ENCODE peak calls at places on chromosomes 1 and 21, in six cellular contexts. One of them, this sample, is unnamed.

GRCh38 chr1:84605157-84605556 is 30.9 kb upstream of the CTBS start:
- DNase-seq in HepG2: no peak
- DNase-seq in GM12891: no peak
- DNase-seq in K562: no peak
- DNase-seq in H1: no peak
- DNase-seq in GM12878: no peak
- DNase-seq in this sample: no peak

GRCh38 chr1:17295292-17295691 is 12.7 kb upstream of the PADI4 start:
- DNase-seq in H1: no peak
- DNase-seq in GM12878: no peak
- DNase-seq in HepG2: no peak
- DNase-seq in K562: no peak
- DNase-seq in GM12891: no peak
- DNase-seq in this sample: no peak

GRCh38 chr1:227746676-227747075 is 11.4 kb downstream of the SNAP47 start:
- DNase-seq in HepG2: no peak
- DNase-seq in GM12878: no peak
- DNase-seq in GM12891: no peak
- DNase-seq in H1: no peak
- DNase-seq in K562: no peak
- DNase-seq in this sample: no peak

GRCh38 chr1:235999259-235999925 is 65.5 kb downstream of the NID1 start:
- DNase-seq in H1: no peak
- DNase-seq in K562: peak
- DNase-seq in GM12891: peak
- DNase-seq in GM12878: peak
- DNase-seq in HepG2: no peak
- DNase-seq in this sample: peak

GRCh38 chr1:59752556-59753412 is 62.0 kb upstream of the HOOK1 start:
- DNase-seq in GM12878: peak
- DNase-seq in HepG2: no peak
- DNase-seq in H1: no peak
- DNase-seq in K562: no peak
- DNase-seq in GM12891: no peak
- DNase-seq in this sample: no peak

GRCh38 chr1:162380061-162380846 is 1.3 kb upstream of the C1orf226 start:
- DNase-seq in H1: no peak
- DNase-seq in GM12878: no peak
- DNase-seq in HepG2: no peak
- DNase-seq in GM12891: no peak
- DNase-seq in K562: peak
- DNase-seq in this sample: no peak

GRCh38 chr1:91120915-91121314 is 99.1 kb upstream of the ZNF644 start:
- DNase-seq in HepG2: no peak
- DNase-seq in GM12891: no peak
- DNase-seq in H1: peak
- DNase-seq in GM12878: no peak
- DNase-seq in K562: no peak
- DNase-seq in this sample: no peak

GRCh38 chr21:36034211-36034913 is 26.0 kb downstream of the SETD4 start:
- DNase-seq in H1: no peak
- DNase-seq in GM12878: no peak
- DNase-seq in HepG2: no peak
- DNase-seq in K562: no peak
- DNase-seq in GM12891: no peak
- DNase-seq in this sample: no peak

GRCh38 chr1:94236630-94237290 is 624 bp downstream of the ARHGAP29 start:
- DNase-seq in GM12891: no peak
- DNase-seq in H1: no peak
- DNase-seq in K562: no peak
- DNase-seq in HepG2: no peak
- DNase-seq in GM12878: no peak
- DNase-seq in this sample: no peak

GRCh38 chr1:205849619-205850355 is at the start of gene PM20D1:
- DNase-seq in K562: peak
- DNase-seq in H1: peak
- DNase-seq in HepG2: no peak
- DNase-seq in GM12878: no peak
- DNase-seq in GM12891: peak
- DNase-seq in this sample: no peak

GRCh38 chr21:26041441-26042180 is 129.0 kb downstream of the APP start:
- DNase-seq in H1: no peak
- DNase-seq in GM12891: no peak
- DNase-seq in K562: no peak
- DNase-seq in GM12878: no peak
- DNase-seq in HepG2: no peak
- DNase-seq in this sample: no peak

GRCh38 chr1:172699111-172699510 is 40.2 kb downstream of the FASLG start:
- DNase-seq in K562: no peak
- DNase-seq in GM12891: no peak
- DNase-seq in HepG2: no peak
- DNase-seq in GM12878: peak
- DNase-seq in H1: no peak
- DNase-seq in this sample: no peak

GRCh38 chr1:21261551-21262281 is 28.5 kb downstream of the ECE1 start:
- DNase-seq in H1: no peak
- DNase-seq in K562: peak
- DNase-seq in GM12878: no peak
- DNase-seq in HepG2: no peak
- DNase-seq in GM12891: no peak
- DNase-seq in this sample: no peak

GRCh38 chr21:46122241-46122671 is 24.3 kb downstream of the COL6A2 start:
- DNase-seq in H1: no peak
- DNase-seq in HepG2: no peak
- DNase-seq in GM12891: peak
- DNase-seq in K562: no peak
- DNase-seq in GM12878: no peak
- DNase-seq in this sample: no peak

GRCh38 chr1:6148497-6149241 is 31.5 kb downstream of the CHD5 start:
- DNase-seq in GM12878: no peak
- DNase-seq in HepG2: no peak
- DNase-seq in H1: peak
- DNase-seq in GM12891: peak
- DNase-seq in K562: peak
- DNase-seq in this sample: peak

GRCh38 chr1:151832318-151832984 is 849 bp upstream of the RORC start:
- DNase-seq in GM12891: no peak
- DNase-seq in GM12878: no peak
- DNase-seq in H1: no peak
- DNase-seq in HepG2: peak
- DNase-seq in K562: no peak
- DNase-seq in this sample: no peak

GRCh38 chr1:151833172-151833571 is 1.6 kb upstream of the RORC start:
- DNase-seq in H1: no peak
- DNase-seq in GM12891: no peak
- DNase-seq in HepG2: no peak
- DNase-seq in GM12878: no peak
- DNase-seq in K562: no peak
- DNase-seq in this sample: no peak

GRCh38 chr1:151830055-151830454 is 1.5 kb downstream of the RORC start:
- DNase-seq in H1: no peak
- DNase-seq in GM12891: no peak
- DNase-seq in GM12878: no peak
- DNase-seq in K562: no peak
- DNase-seq in HepG2: no peak
- DNase-seq in this sample: no peak

GRCh38 chr1:151831256-151831591 is 378 bp downstream of the RORC start:
- DNase-seq in GM12878: no peak
- DNase-seq in GM12891: no peak
- DNase-seq in HepG2: no peak
- DNase-seq in H1: no peak
- DNase-seq in K562: no peak
- DNase-seq in this sample: no peak

GRCh38 chr1:151831605-151832004 is at the start of gene RORC:
- DNase-seq in GM12878: no peak
- DNase-seq in GM12891: no peak
- DNase-seq in K562: no peak
- DNase-seq in H1: no peak
- DNase-seq in HepG2: peak
- DNase-seq in this sample: no peak
- TF ChIP-seq POLR2A in GM12878: no peak
- TF ChIP-seq POLR2A in GM12891: no peak
- TF ChIP-seq POLR2A in K562: no peak
- TF ChIP-seq POLR2A in H1: no peak
- TF ChIP-seq POLR2A in HepG2: no peak
- TF ChIP-seq POLR2A in this sample: no peak

GRCh38 chr1:76075877-76076276 is 1.3 kb downstream of the ST6GALNAC3 start:
- DNase-seq in GM12878: no peak
- DNase-seq in GM12891: no peak
- DNase-seq in K562: no peak
- DNase-seq in H1: no peak
- DNase-seq in HepG2: no peak
- DNase-seq in this sample: no peak
- TF ChIP-seq TAF1 in GM12878: no peak
- TF ChIP-seq TAF1 in GM12891: no peak
- TF ChIP-seq TAF1 in K562: no peak
- TF ChIP-seq TAF1 in H1: no peak
- TF ChIP-seq TAF1 in HepG2: no peak
- TF ChIP-seq TAF1 in this sample: no peak

DNA sequence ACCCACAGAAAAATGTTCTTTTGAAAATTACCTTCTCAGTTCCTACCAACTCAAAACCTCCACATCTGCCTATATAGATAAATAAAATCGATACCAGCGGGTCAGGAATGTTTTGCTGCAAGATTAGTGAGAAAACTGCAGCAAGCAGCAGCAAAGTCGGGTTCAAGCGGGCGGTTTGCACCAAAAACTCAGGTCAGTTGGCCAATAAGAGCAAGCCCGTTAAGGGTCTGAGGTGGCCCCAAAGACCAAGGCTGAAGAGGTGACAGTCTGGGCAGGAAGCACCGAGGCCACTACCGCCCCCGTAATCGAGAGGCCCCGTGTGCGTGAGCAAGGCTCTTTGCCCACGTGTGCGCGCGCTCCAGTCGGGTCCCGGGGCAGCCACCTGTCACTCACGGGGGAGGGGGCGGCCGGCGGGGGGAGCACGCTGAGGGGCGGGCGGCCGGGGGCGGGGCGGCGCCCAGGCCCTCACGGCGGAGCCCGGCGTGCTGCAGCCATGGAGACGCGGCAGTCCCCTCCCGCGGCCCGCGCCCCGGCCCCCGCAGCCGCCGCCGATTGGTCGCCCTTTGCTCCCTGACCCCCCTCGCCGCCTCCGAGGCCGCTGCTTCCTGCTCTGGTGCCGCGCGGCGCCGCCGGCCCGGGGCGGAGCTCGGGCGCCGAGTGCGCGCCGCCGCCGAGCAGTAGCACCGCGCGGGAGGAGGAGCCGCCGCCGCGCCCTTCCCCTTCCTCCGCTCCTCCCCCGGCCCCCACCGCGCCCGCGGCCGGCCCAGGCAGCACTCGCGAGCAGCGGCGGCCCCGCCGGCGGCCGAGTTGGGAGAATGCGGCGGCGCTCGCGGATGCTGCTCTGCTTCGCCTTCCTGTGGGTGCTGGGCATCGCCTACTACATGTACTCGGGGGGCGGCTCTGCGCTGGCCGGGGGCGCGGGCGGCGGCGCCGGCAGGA is at the start of gene GALNT2:
- DNase-seq in K562: peak
- DNase-seq in H1: peak
- DNase-seq in HepG2: peak
- DNase-seq in GM12891: peak
- DNase-seq in GM12878: peak
- DNase-seq in this sample: peak
- TF ChIP-seq POLR2A in K562: peak
- TF ChIP-seq POLR2A in H1: peak
- TF ChIP-seq POLR2A in HepG2: peak
- TF ChIP-seq POLR2A in GM12891: peak
- TF ChIP-seq POLR2A in GM12878: peak
- TF ChIP-seq POLR2A in this sample: peak

DNA sequence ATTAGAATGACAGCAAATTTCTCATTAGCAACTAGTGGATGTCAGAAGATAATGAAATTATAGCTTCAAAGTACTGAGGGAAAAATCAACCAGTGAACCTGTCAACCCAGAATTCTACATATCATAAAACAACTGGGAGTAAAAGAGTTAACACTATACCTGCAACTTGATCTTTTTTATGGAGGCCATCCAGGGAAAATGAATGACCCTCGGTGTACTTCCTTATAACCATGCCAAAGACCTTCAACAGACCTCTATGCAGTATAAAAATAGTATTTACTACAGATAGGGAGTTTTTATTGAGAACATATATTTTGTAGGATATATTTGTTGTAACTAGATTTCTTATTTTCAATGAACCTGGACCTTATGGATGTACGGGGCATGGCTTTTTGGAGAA is 392.5 kb upstream of the ZRANB2 start:
- DNase-seq in K562: no peak
- DNase-seq in GM12891: no peak
- DNase-seq in GM12878: no peak
- DNase-seq in HepG2: no peak
- DNase-seq in H1: no peak
- DNase-seq in this sample: no peak
- TF ChIP-seq TAF1 in K562: no peak
- TF ChIP-seq TAF1 in GM12891: no peak
- TF ChIP-seq TAF1 in GM12878: no peak
- TF ChIP-seq TAF1 in HepG2: no peak
- TF ChIP-seq TAF1 in H1: no peak
- TF ChIP-seq TAF1 in this sample: no peak

GRCh38 chr1:46400398-46400797 is 6.3 kb downstream of the FAAH start:
- DNase-seq in GM12891: no peak
- DNase-seq in K562: no peak
- DNase-seq in H1: no peak
- DNase-seq in GM12878: no peak
- DNase-seq in HepG2: no peak
- DNase-seq in this sample: no peak

GRCh38 chr1:46404482-46405203 is 10.5 kb downstream of the FAAH start:
- DNase-seq in K562: peak
- DNase-seq in HepG2: no peak
- DNase-seq in H1: no peak
- DNase-seq in GM12878: no peak
- DNase-seq in GM12891: no peak
- DNase-seq in this sample: no peak

GRCh38 chr1:46403916-46404315 is 9.8 kb downstream of the FAAH start:
- DNase-seq in GM12878: no peak
- DNase-seq in K562: no peak
- DNase-seq in H1: no peak
- DNase-seq in GM12891: no peak
- DNase-seq in HepG2: no peak
- DNase-seq in this sample: no peak

GRCh38 chr1:46401514-46401913 is 7.4 kb downstream of the FAAH start:
- DNase-seq in HepG2: no peak
- DNase-seq in GM12891: no peak
- DNase-seq in H1: no peak
- DNase-seq in GM12878: no peak
- DNase-seq in K562: no peak
- DNase-seq in this sample: no peak

GRCh38 chr1:46401964-46402626 is 8.0 kb downstream of the FAAH start:
- DNase-seq in GM12878: no peak
- DNase-seq in K562: peak
- DNase-seq in H1: peak
- DNase-seq in GM12891: no peak
- DNase-seq in HepG2: peak
- DNase-seq in this sample: no peak
- TF ChIP-seq POLR2A in GM12878: no peak
- TF ChIP-seq POLR2A in K562: no peak
- TF ChIP-seq POLR2A in H1: no peak
- TF ChIP-seq POLR2A in GM12891: no peak
- TF ChIP-seq POLR2A in HepG2: no peak
- TF ChIP-seq POLR2A in this sample: no peak

GRCh38 chr1:52472384-52472783 is 68.0 kb downstream of the PRPF38A start:
- DNase-seq in GM12878: no peak
- DNase-seq in H1: no peak
- DNase-seq in K562: no peak
- DNase-seq in HepG2: no peak
- DNase-seq in GM12891: no peak
- DNase-seq in this sample: no peak
- TF ChIP-seq TAF1 in GM12878: no peak
- TF ChIP-seq TAF1 in H1: no peak
- TF ChIP-seq TAF1 in K562: no peak
- TF ChIP-seq TAF1 in HepG2: no peak
- TF ChIP-seq TAF1 in GM12891: no peak
- TF ChIP-seq TAF1 in this sample: no peak